ENCODE peak calls at places on chromosomes 2 and 18, in five cellular contexts. X is H1, D is T-cell, E is pons, S is Daoy. Y is an unnamed sample.
A peak's percentile ranks its signal among the peaks of the same experiment; 100 is the strongest.

GRCh38 chr2:85580206-85580605 is 2.8 kb downstream of the VAMP8 start:
- DNase-seq in X (no peak), D (no peak), E (no peak), S (no peak), Y (no peak)

GRCh38 chr2:143481231-143481613 is 352.0 kb downstream of the ARHGAP15 start:
- DNase-seq in X (no peak), D (no peak), E (no peak), S (no peak), Y (no peak)

GRCh38 chr2:134039912-134040581 is 213.8 kb upstream of the MGAT5 start:
- DNase-seq in X (no peak), D (no peak), E (no peak), S (no peak), Y (no peak)

GRCh38 chr2:232875256-232876070 is 5.4 kb downstream of the SNORC start:
- DNase-seq in X (no peak), D (no peak), E (peak; percentile 59), S (peak; percentile 30), Y (no peak)

GRCh38 chr2:1736997-1737480 is 7.3 kb downstream of the PXDN start:
- DNase-seq in X (no peak), D (no peak), E (no peak), S (peak; percentile 79), Y (no peak)

GRCh38 chr2:131122496-131122895 is 17.4 kb downstream of the PLEKHB2 start:
- DNase-seq in X (no peak), D (no peak), E (no peak), S (no peak), Y (no peak)

GRCh38 chr2:85853499-85854165 is 35.2 kb downstream of the ST3GAL5 start:
- DNase-seq in X (no peak), D (no peak), E (no peak), S (no peak), Y (peak; percentile 41)

GRCh38 chr18:33578371-33579146 is 540 bp downstream of the ASXL3 start:
- DNase-seq in X (no peak), D (no peak), E (no peak), S (peak; percentile 16), Y (no peak)

GRCh38 chr2:196233808-196234501 is 62.6 kb upstream of the STK17B start:
- DNase-seq in X (no peak), D (no peak), E (no peak), S (no peak), Y (no peak)

GRCh38 chr2:178282075-178282474 is 87.8 kb downstream of the OSBPL6 start:
- DNase-seq in X (peak; percentile 15), D (no peak), E (no peak), S (peak; percentile 39), Y (no peak)

GRCh38 chr2:219174146-219174545 is 2.6 kb downstream of the CNPPD1 start:
- DNase-seq in X (no peak), D (no peak), E (no peak), S (no peak), Y (no peak)

GRCh38 chr18:63890950-63891304 is 3.4 kb downstream of the SERPINB2 start:
- DNase-seq in X (no peak), D (no peak), E (peak; percentile 22), S (peak; percentile 30), Y (no peak)

GRCh38 chr2:109549016-109549595 is 64.7 kb downstream of the SEPTIN10 start:
- DNase-seq in X (no peak), D (no peak), E (no peak), S (no peak), Y (no peak)

GRCh38 chr2:25688236-25688635 is 14.9 kb upstream of the DTNB start:
- DNase-seq in X (no peak), D (no peak), E (no peak), S (no peak), Y (no peak)

GRCh38 chr2:10471046-10471571 is 23.0 kb upstream of the ODC1 start:
- DNase-seq in X (no peak), D (no peak), E (no peak), S (peak; percentile 17), Y (no peak)

GRCh38 chr18:32048507-32049091 is 30.0 kb downstream of the RNF125 start:
- DNase-seq in X (no peak), D (no peak), E (peak; percentile 71), S (no peak), Y (no peak)

GRCh38 chr2:241777167-241777685 is 604 bp downstream of the GAL3ST2 start:
- DNase-seq in X (no peak), D (no peak), E (no peak), S (no peak), Y (no peak)

GRCh38 chr2:126753501-126754212 is 97.7 kb downstream of the GYPC start:
- DNase-seq in X (no peak), D (no peak), E (no peak), S (no peak), Y (no peak)

GRCh38 chr18:60508108-60508507 is 135.5 kb upstream of the MC4R start:
- DNase-seq in X (no peak), D (no peak), E (no peak), S (no peak), Y (no peak)

GRCh38 chr18:27860701-27861107 is 316.2 kb downstream of the CDH2 start:
- DNase-seq in X (no peak), D (no peak), E (no peak), S (peak; percentile 61), Y (no peak)

GRCh38 chr2:68318686-68319396 is 908 bp downstream of the CNRIP1 start:
- DNase-seq in X (no peak), D (no peak), E (peak; percentile 36), S (peak; percentile 31), Y (no peak)

GRCh38 chr2:58891828-58892366 is 650.8 kb upstream of the FANCL start:
- DNase-seq in X (no peak), D (no peak), E (no peak), S (no peak), Y (no peak)

GRCh38 chr2:237581751-237582746 is 8.5 kb downstream of the RAB17 start:
- DNase-seq in X (no peak), D (peak; percentile 46), E (peak; percentile 75), S (peak; percentile 54), Y (no peak)

GRCh38 chr2:212712991-212713390 is 174.4 kb upstream of the ERBB4 start:
- DNase-seq in X (no peak), D (no peak), E (no peak), S (peak; percentile 34), Y (no peak)

GRCh38 chr18:54102123-54102522 is 122.3 kb downstream of the MBD2 start:
- DNase-seq in X (no peak), D (no peak), E (no peak), S (no peak), Y (no peak)

GRCh38 chr2:66301767-66302140 is 133.2 kb upstream of the MEIS1 start:
- DNase-seq in X (no peak), D (no peak), E (no peak), S (no peak), Y (no peak)